ENCODE peak calls at places on chromosomes 4 and X, in five cellular contexts. I is left ventricle myocardium inferior, B is C1 segment of cervical spinal cord, Z is brain microvascular endothelial cell, N is A549. L is an unnamed sample.
A peak's percentile ranks its signal among the peaks of the same experiment; 100 is the strongest.

GRCh38 chr4:11399461-11399971 is 29.2 kb downstream of the HS3ST1 start:
- DNase-seq in I (no peak), B (no peak), Z (no peak), N (no peak), L (no peak)

GRCh38 chr4:60562353-60562752 is 637.8 kb upstream of the ADGRL3 start:
- DNase-seq in I (no peak), B (no peak), Z (no peak), N (no peak), L (no peak)

GRCh38 chr4:122914292-122914904 is 8.0 kb downstream of the NUDT6 start:
- DNase-seq in I (no peak), B (no peak), Z (no peak), N (peak; percentile 42), L (no peak)

GRCh38 chrX:17032351-17032750 is 85.9 kb downstream of the REPS2 start:
- DNase-seq in I (no peak), B (no peak), Z (peak; percentile 4), N (peak; percentile 8), L (no peak)

GRCh38 chrX:115642895-115643530 is 82.0 kb downstream of the PLS3 start:
- DNase-seq in I (no peak), B (no peak), Z (peak; percentile 66), N (peak; percentile 65), L (no peak)

GRCh38 chr4:25439913-25440477 is 62.9 kb downstream of the ANAPC4 start:
- DNase-seq in I (no peak), B (peak; percentile 21), Z (peak; percentile 82), N (peak; percentile 58), L (peak; percentile 4)

GRCh38 chr4:121791481-121791880 is 9.6 kb upstream of the EXOSC9 start:
- DNase-seq in I (no peak), B (no peak), Z (peak; percentile 79), N (no peak), L (no peak)

GRCh38 chrX:22164770-22165388 is 107.8 kb upstream of the CBLL2 start:
- DNase-seq in I (no peak), B (no peak), Z (peak; percentile 6), N (peak; percentile 27), L (no peak)

GRCh38 chrX:115595049-115595448 is 34.1 kb downstream of the PLS3 start:
- DNase-seq in I (no peak), B (no peak), Z (no peak), N (no peak), L (no peak)

GRCh38 chrX:100447563-100448397 is 37.7 kb upstream of the PCDH19 start:
- DNase-seq in I (peak; percentile 16), B (no peak), Z (peak; percentile 40), N (peak; percentile 33), L (no peak)

GRCh38 chr4:6028168-6028567 is 9.9 kb upstream of the C4orf50 start:
- DNase-seq in I (no peak), B (no peak), Z (no peak), N (no peak), L (no peak)

GRCh38 chr4:27916432-27917184 is 1056.0 kb downstream of the STIM2 start:
- DNase-seq in I (no peak), B (no peak), Z (no peak), N (no peak), L (no peak)

GRCh38 chrX:104852241-104852640 is 286.2 kb downstream of the IL1RAPL2 start:
- DNase-seq in I (no peak), B (no peak), Z (no peak), N (no peak), L (no peak)

GRCh38 chr4:17577660-17578481 is 873 bp downstream of the LAP3 start:
- DNase-seq in I (peak; percentile 42), B (peak; percentile 51), Z (peak; percentile 5), N (no peak), L (peak; percentile 48)

GRCh38 chr4:11426003-11426402 is 2.7 kb downstream of the HS3ST1 start:
- DNase-seq in I (no peak), B (no peak), Z (no peak), N (no peak), L (no peak)

L was measured in hypothalamus.